ENCODE peak calls at places on chromosomes 6 and 20, in eight cellular contexts. Q, S, Y, L, V, F, U and M are unnamed samples.

GRCh38 chr6:52154381-52154780 is 31.8 kb upstream of the IL17A start:
- DNase-seq in Q (no peak), S (no peak), Y (no peak), L (no peak), V (no peak), F (no peak), U (no peak), M (no peak)

GRCh38 chr20:47117789-47118188 is 223.1 kb downstream of the EYA2 start:
- DNase-seq in Q (no peak), S (no peak), Y (no peak), L (no peak), V (no peak), F (no peak), U (no peak), M (no peak)

GRCh38 chr20:11394145-11394833 is 523.4 kb upstream of the BTBD3 start:
- DNase-seq in Q (no peak), S (peak), Y (peak), L (peak), V (no peak), F (no peak), U (peak), M (no peak)

GRCh38 chr20:64116016-64116415 is 8.7 kb upstream of the NPBWR2 start:
- DNase-seq in Q (no peak), S (no peak), Y (no peak), L (no peak), V (no peak), F (no peak), U (no peak), M (no peak)

GRCh38 chr6:128005009-128005408 is 104.2 kb upstream of the THEMIS start:
- DNase-seq in Q (no peak), S (peak), Y (no peak), L (no peak), V (no peak), F (no peak), U (no peak), M (no peak)

GRCh38 chr6:44038543-44039065 is 88.6 kb downstream of the MRPL14 start:
- DNase-seq in Q (no peak), S (no peak), Y (no peak), L (no peak), V (no peak), F (no peak), U (no peak), M (no peak)

GRCh38 chr6:116246089-116246488 is 7.8 kb downstream of the TSPYL4 start:
- DNase-seq in Q (no peak), S (peak), Y (peak), L (no peak), V (no peak), F (no peak), U (no peak), M (no peak)

GRCh38 chr20:58978351-58979190 is 2.5 kb upstream of the NELFCD start:
- DNase-seq in Q (no peak), S (no peak), Y (no peak), L (no peak), V (no peak), F (no peak), U (no peak), M (no peak)

GRCh38 chr20:57711311-57711712 is 1.5 kb upstream of the PMEPA1 start:
- DNase-seq in Q (no peak), S (no peak), Y (no peak), L (no peak), V (no peak), F (no peak), U (no peak), M (no peak)

GRCh38 chr6:90197854-90198496 is 98.7 kb downstream of the BACH2 start:
- DNase-seq in Q (no peak), S (peak), Y (peak), L (peak), V (no peak), F (no peak), U (peak), M (no peak)

GRCh38 chr20:44053046-44053445 is 133.9 kb downstream of the JPH2 start:
- DNase-seq in Q (no peak), S (no peak), Y (no peak), L (no peak), V (no peak), F (no peak), U (no peak), M (no peak)

GRCh38 chr20:34704177-34705007 is at the start of gene TP53INP2:
- DNase-seq in Q (peak), S (peak), Y (peak), L (peak), V (peak), F (peak), U (peak), M (peak)

GRCh38 chr6:44224154-44224977 is 971 bp downstream of the SLC29A1 start:
- DNase-seq in Q (peak), S (peak), Y (peak), L (no peak), V (no peak), F (no peak), U (no peak), M (no peak)

GRCh38 chr20:63087236-63087871 is 80.6 kb upstream of the BHLHE23 start:
- DNase-seq in Q (peak), S (no peak), Y (no peak), L (no peak), V (no peak), F (no peak), U (no peak), M (no peak)

GRCh38 chr6:69756357-69756756 is 40.5 kb downstream of the LMBRD1 start:
- DNase-seq in Q (no peak), S (no peak), Y (no peak), L (no peak), V (no peak), F (no peak), U (no peak), M (no peak)

GRCh38 chr6:133923938-133924593 is 29.0 kb upstream of the TBPL1 start:
- DNase-seq in Q (peak), S (peak), Y (peak), L (peak), V (peak), F (peak), U (peak), M (peak)

GRCh38 chr6:46652232-46652602 is 401 bp downstream of the CYP39A1 start:
- DNase-seq in Q (no peak), S (no peak), Y (no peak), L (no peak), V (no peak), F (no peak), U (no peak), M (no peak)